ENCODE peak calls at places on chromosomes 6 and 20, in five cellular contexts. One of them, this sample, is unnamed.

GRCh38 chr6:76867182-76867581 is 596.1 kb downstream of the HTR1B start:
- DNase-seq in GM12892: no peak
- DNase-seq in omental fat pad: no peak
- DNase-seq in COR-L47: no peak
- DNase-seq in keratinocyte: no peak
- DNase-seq in this sample: no peak

GRCh38 chr6:48978016-48978415 is 485.0 kb downstream of the MMUT start:
- DNase-seq in GM12892: no peak
- DNase-seq in omental fat pad: no peak
- DNase-seq in COR-L47: no peak
- DNase-seq in keratinocyte: no peak
- DNase-seq in this sample: no peak

GRCh38 chr6:147065786-147066185 is 138.4 kb upstream of the STXBP5 start:
- DNase-seq in GM12892: no peak
- DNase-seq in omental fat pad: no peak
- DNase-seq in COR-L47: peak; percentile 72
- DNase-seq in keratinocyte: no peak
- DNase-seq in this sample: no peak

GRCh38 chr6:128070406-128070805 is 169.5 kb upstream of the THEMIS start:
- DNase-seq in GM12892: no peak
- DNase-seq in omental fat pad: no peak
- DNase-seq in COR-L47: no peak
- DNase-seq in keratinocyte: no peak
- DNase-seq in this sample: no peak

GRCh38 chr20:19977373-19977770 is 39.8 kb upstream of the NAA20 start:
- DNase-seq in GM12892: no peak
- DNase-seq in omental fat pad: no peak
- DNase-seq in COR-L47: no peak
- DNase-seq in keratinocyte: no peak
- DNase-seq in this sample: no peak

GRCh38 chr6:152353440-152353839 is 283.7 kb downstream of the SYNE1 start:
- DNase-seq in GM12892: no peak
- DNase-seq in omental fat pad: no peak
- DNase-seq in COR-L47: no peak
- DNase-seq in keratinocyte: no peak
- DNase-seq in this sample: no peak

GRCh38 chr6:168690271-168690670 is 249.3 kb downstream of the SMOC2 start:
- DNase-seq in GM12892: no peak
- DNase-seq in omental fat pad: no peak
- DNase-seq in COR-L47: no peak
- DNase-seq in keratinocyte: no peak
- DNase-seq in this sample: no peak

GRCh38 chr6:27238010-27238983 is 9.2 kb upstream of the PRSS16 start:
- DNase-seq in GM12892: no peak
- DNase-seq in omental fat pad: no peak
- DNase-seq in COR-L47: no peak
- DNase-seq in keratinocyte: peak; percentile 9
- DNase-seq in this sample: no peak

GRCh38 chr6:139172151-139172550 is 37.3 kb downstream of the HECA start:
- DNase-seq in GM12892: no peak
- DNase-seq in omental fat pad: no peak
- DNase-seq in COR-L47: no peak
- DNase-seq in keratinocyte: no peak
- DNase-seq in this sample: no peak

GRCh38 chr6:109441069-109441816 is 719 bp downstream of the SMPD2 start:
- DNase-seq in GM12892: no peak
- DNase-seq in omental fat pad: no peak
- DNase-seq in COR-L47: no peak
- DNase-seq in keratinocyte: no peak
- DNase-seq in this sample: no peak

GRCh38 chr20:43681991-43682410 is 15.1 kb downstream of the MYBL2 start:
- DNase-seq in GM12892: peak; percentile 66
- DNase-seq in omental fat pad: no peak
- DNase-seq in COR-L47: peak; percentile 1
- DNase-seq in keratinocyte: no peak
- DNase-seq in this sample: peak; percentile 39

GRCh38 chr6:36622901-36623546 is 28.9 kb downstream of the SRSF3 start:
- DNase-seq in GM12892: no peak
- DNase-seq in omental fat pad: no peak
- DNase-seq in COR-L47: no peak
- DNase-seq in keratinocyte: no peak
- DNase-seq in this sample: no peak

GRCh38 chr6:5087389-5087788 is 2.2 kb downstream of the PPP1R3G start:
- DNase-seq in GM12892: no peak
- DNase-seq in omental fat pad: no peak
- DNase-seq in COR-L47: no peak
- DNase-seq in keratinocyte: no peak
- DNase-seq in this sample: no peak

GRCh38 chr20:23399568-23400241 is 21.6 kb downstream of the NAPB start:
- DNase-seq in GM12892: no peak
- DNase-seq in omental fat pad: no peak
- DNase-seq in COR-L47: no peak
- DNase-seq in keratinocyte: no peak
- DNase-seq in this sample: no peak

GRCh38 chr20:37919389-37920040 is 16.6 kb downstream of the VSTM2L start:
- DNase-seq in GM12892: no peak
- DNase-seq in omental fat pad: no peak
- DNase-seq in COR-L47: no peak
- DNase-seq in keratinocyte: no peak
- DNase-seq in this sample: no peak

GRCh38 chr6:2716926-2717700 is 33.6 kb downstream of the MYLK4 start:
- DNase-seq in GM12892: no peak
- DNase-seq in omental fat pad: no peak
- DNase-seq in COR-L47: no peak
- DNase-seq in keratinocyte: no peak
- DNase-seq in this sample: no peak

GRCh38 chr6:168104636-168105035 is 25.6 kb upstream of the FRMD1 start:
- DNase-seq in GM12892: no peak
- DNase-seq in omental fat pad: no peak
- DNase-seq in COR-L47: no peak
- DNase-seq in keratinocyte: no peak
- DNase-seq in this sample: no peak

GRCh38 chr6:115948751-115949150 is 111.9 kb downstream of the FRK start:
- DNase-seq in GM12892: no peak
- DNase-seq in omental fat pad: no peak
- DNase-seq in COR-L47: no peak
- DNase-seq in keratinocyte: no peak
- DNase-seq in this sample: no peak

GRCh38 chr6:31881136-31881859 is 2.5 kb upstream of the SLC44A4 start:
- DNase-seq in GM12892: no peak
- DNase-seq in omental fat pad: no peak
- DNase-seq in COR-L47: no peak
- DNase-seq in keratinocyte: no peak
- DNase-seq in this sample: no peak

GRCh38 chr20:1187605-1188171 is 2.9 kb upstream of the TMEM74B start:
- DNase-seq in GM12892: no peak
- DNase-seq in omental fat pad: no peak
- DNase-seq in COR-L47: no peak
- DNase-seq in keratinocyte: no peak
- DNase-seq in this sample: no peak

GRCh38 chr6:43669050-43669921 is 18.3 kb downstream of the MRPS18A start:
- DNase-seq in GM12892: no peak
- DNase-seq in omental fat pad: no peak
- DNase-seq in COR-L47: no peak
- DNase-seq in keratinocyte: no peak
- DNase-seq in this sample: no peak

GRCh38 chr6:38271081-38271480 is 368.6 kb downstream of the BTBD9 start:
- DNase-seq in GM12892: no peak
- DNase-seq in omental fat pad: no peak
- DNase-seq in COR-L47: no peak
- DNase-seq in keratinocyte: no peak
- DNase-seq in this sample: no peak

GRCh38 chr6:109790131-109790530 is 99.0 kb downstream of the FIG4 start:
- DNase-seq in GM12892: no peak
- DNase-seq in omental fat pad: no peak
- DNase-seq in COR-L47: no peak
- DNase-seq in keratinocyte: no peak
- DNase-seq in this sample: no peak

GRCh38 chr6:27333642-27334040 is 21.6 kb upstream of the POM121L2 start:
- DNase-seq in GM12892: no peak
- DNase-seq in omental fat pad: no peak
- DNase-seq in COR-L47: no peak
- DNase-seq in keratinocyte: no peak
- DNase-seq in this sample: no peak

GRCh38 chr20:58741384-58741783 is 48.8 kb downstream of the NPEPL1 start:
- DNase-seq in GM12892: no peak
- DNase-seq in omental fat pad: no peak
- DNase-seq in COR-L47: no peak
- DNase-seq in keratinocyte: no peak
- DNase-seq in this sample: no peak

GRCh38 chr6:169885131-169885530 is 133.7 kb downstream of the ERMARD start:
- DNase-seq in GM12892: no peak
- DNase-seq in omental fat pad: no peak
- DNase-seq in COR-L47: no peak
- DNase-seq in keratinocyte: no peak
- DNase-seq in this sample: no peak

GRCh38 chr20:13449868-13450441 is 188.8 kb downstream of the TASP1 start:
- DNase-seq in GM12892: no peak
- DNase-seq in omental fat pad: no peak
- DNase-seq in COR-L47: no peak
- DNase-seq in keratinocyte: no peak
- DNase-seq in this sample: no peak

GRCh38 chr20:31260326-31260932 is 3.0 kb downstream of the DEFB115 start:
- DNase-seq in GM12892: no peak
- DNase-seq in omental fat pad: no peak
- DNase-seq in COR-L47: peak; percentile 21
- DNase-seq in keratinocyte: no peak
- DNase-seq in this sample: no peak

GRCh38 chr6:83270971-83271714 is 78.0 kb downstream of the RWDD2A start:
- DNase-seq in GM12892: no peak
- DNase-seq in omental fat pad: no peak
- DNase-seq in COR-L47: no peak
- DNase-seq in keratinocyte: peak; percentile 36
- DNase-seq in this sample: no peak

GRCh38 chr6:79872303-79872702 is 75.0 kb downstream of the ELOVL4 start:
- DNase-seq in GM12892: no peak
- DNase-seq in omental fat pad: no peak
- DNase-seq in COR-L47: no peak
- DNase-seq in keratinocyte: no peak
- DNase-seq in this sample: no peak

GRCh38 chr6:52990342-52990741 is 4.7 kb downstream of the GSTA4 start:
- DNase-seq in GM12892: no peak
- DNase-seq in omental fat pad: no peak
- DNase-seq in COR-L47: no peak
- DNase-seq in keratinocyte: peak; percentile 7
- DNase-seq in this sample: no peak

GRCh38 chr6:35911871-35912653 is 8.8 kb downstream of the SRPK1 start:
- DNase-seq in GM12892: no peak
- DNase-seq in omental fat pad: no peak
- DNase-seq in COR-L47: no peak
- DNase-seq in keratinocyte: no peak
- DNase-seq in this sample: no peak

GRCh38 chr6:135217663-135218062 is 36.6 kb downstream of the MYB start:
- DNase-seq in GM12892: no peak
- DNase-seq in omental fat pad: no peak
- DNase-seq in COR-L47: no peak
- DNase-seq in keratinocyte: no peak
- DNase-seq in this sample: no peak